ENCODE peak calls at places on chromosomes 4 and X, in five cellular contexts. N is H1, O is K562, H is GM12878, Y is HepG2. P is an unnamed sample.

GRCh38 chr4:120555058-120555457 is 367.5 kb downstream of the PRDM5 start:
- DNase-seq in N (no peak), Y (no peak), H (no peak), O (no peak), P (no peak)

GRCh38 chrX:27680726-27681125 is 90.6 kb downstream of the DCAF8L2 start:
- DNase-seq in H (no peak), N (no peak), Y (no peak), O (no peak), P (no peak)

GRCh38 chr4:110865611-110866254 is 242.9 kb upstream of the PITX2 start:
- DNase-seq in N (no peak), H (no peak), O (no peak), Y (no peak), P (no peak)

GRCh38 chrX:151983186-151983585 is 8.7 kb upstream of the GABRE start:
- DNase-seq in N (no peak), Y (no peak), H (no peak), O (no peak), P (no peak)

GRCh38 chr4:88014506-88014905 is 7.1 kb downstream of the PKD2 start:
- DNase-seq in N (no peak), Y (no peak), O (no peak), H (no peak), P (no peak)

GRCh38 chrX:68146054-68146453 is 287.2 kb downstream of the OPHN1 start:
- DNase-seq in N (no peak), Y (peak; percentile 39), H (no peak), O (no peak), P (peak; percentile 10)

GRCh38 chrX:2693123-2693438 is 2.0 kb downstream of the CD99 start:
- DNase-seq in N (no peak), Y (no peak), H (no peak), O (no peak), P (no peak)

GRCh38 chr4:170270628-170271027 is 180.9 kb upstream of the AADAT start:
- DNase-seq in N (no peak), H (no peak), Y (no peak), O (no peak), P (no peak)

GRCh38 chrX:148938348-148938747 is 437.9 kb downstream of the AFF2 start:
- DNase-seq in O (no peak), Y (no peak), N (no peak), H (no peak), P (no peak)

GRCh38 chr4:148445071-148445902 is 3.1 kb upstream of the NR3C2 start:
- DNase-seq in N (no peak), Y (no peak), O (peak; percentile 46), H (no peak), P (no peak)

GRCh38 chr4:188266386-188266785 is 127.1 kb downstream of the TRIML1 start:
- DNase-seq in Y (no peak), O (no peak), H (no peak), N (no peak), P (no peak)

GRCh38 chr4:13537011-13537831 is 7.1 kb downstream of the NKX3-2 start:
- DNase-seq in Y (no peak), N (no peak), O (no peak), H (no peak), P (no peak)

GRCh38 chrX:40908857-40909475 is 173.6 kb upstream of the MED14 start:
- DNase-seq in N (no peak), H (no peak), Y (no peak), O (no peak), P (peak; percentile 16)

GRCh38 chr4:75490155-75490554 is 24.0 kb downstream of the RCHY1 start:
- DNase-seq in H (no peak), Y (no peak), N (no peak), O (no peak), P (no peak)

GRCh38 chr4:8388471-8388870 is 52.1 kb downstream of the ACOX3 start:
- DNase-seq in H (no peak), N (no peak), O (no peak), Y (no peak), P (no peak)

GRCh38 chr4:61201562-61202099 is 1.5 kb downstream of the ADGRL3 start:
- DNase-seq in O (no peak), N (no peak), H (no peak), Y (no peak), P (no peak)

GRCh38 chr4:150136036-150136435 is 57.8 kb downstream of the DCLK2 start:
- DNase-seq in N (no peak), H (no peak), Y (no peak), O (no peak), P (no peak)

GRCh38 chr4:121358473-121358872 is 22.3 kb downstream of the QRFPR start:
- DNase-seq in Y (no peak), N (no peak), O (no peak), H (no peak), P (peak; percentile 7)

GRCh38 chrX:135596495-135596894 is 76.0 kb downstream of the INTS6L start:
- DNase-seq in N (peak; percentile 19), O (peak; percentile 55), Y (peak; percentile 2), H (no peak), P (peak; percentile 38)

GRCh38 chrX:53323196-53323595 is 41.8 kb upstream of the IQSEC2 start:
- DNase-seq in H (no peak), N (no peak), O (no peak), Y (no peak), P (no peak)

GRCh38 chrX:1809581-1809980 is 194.7 kb downstream of the ASMT start:
- DNase-seq in N (no peak), Y (no peak), O (no peak), H (no peak), P (no peak)

GRCh38 chr4:23614284-23614892 is 275.5 kb downstream of the PPARGC1A start:
- DNase-seq in H (no peak), O (no peak), N (peak; percentile 5), Y (peak; percentile 50), P (no peak)

GRCh38 chr4:164648151-164648848 is 105.6 kb upstream of the SMIM31 start:
- DNase-seq in N (no peak), Y (no peak), H (no peak), O (no peak), P (peak; percentile 2)
- TF ChIP-seq SRF in N (no peak), Y (no peak), H (no peak), O (no peak), P (no peak)

GRCh38 chr4:688695-689497 is at the start of gene SLC49A3:
- DNase-seq in Y (no peak), N (no peak), H (no peak), O (no peak), P (no peak)
- TF ChIP-seq POLR2AphosphoS5 in Y (no peak), N (no peak), H (no peak), O (no peak), P (no peak)

GRCh38 chr4:141406237-141406636 is 185.5 kb downstream of the ZNF330 start:
- DNase-seq in Y (no peak), H (no peak), O (no peak), N (no peak), P (no peak)
- H3K4me2 ChIP-seq in Y (no peak overlapping the region), H (no peak overlapping the region), O (no peak overlapping the region), N (no peak overlapping the region), P (no peak overlapping the region)

GRCh38 chr4:89439533-89439932 is 131.9 kb upstream of the GPRIN3 start:
- DNase-seq in N (no peak), Y (no peak), O (no peak), H (no peak), P (no peak)

GRCh38 chr4:89438102-89438831 is 130.7 kb upstream of the GPRIN3 start:
- DNase-seq in H (peak; percentile 9), O (peak; percentile 14), N (peak; percentile 31), Y (peak; percentile 23), P (peak; percentile 72)

DNA sequence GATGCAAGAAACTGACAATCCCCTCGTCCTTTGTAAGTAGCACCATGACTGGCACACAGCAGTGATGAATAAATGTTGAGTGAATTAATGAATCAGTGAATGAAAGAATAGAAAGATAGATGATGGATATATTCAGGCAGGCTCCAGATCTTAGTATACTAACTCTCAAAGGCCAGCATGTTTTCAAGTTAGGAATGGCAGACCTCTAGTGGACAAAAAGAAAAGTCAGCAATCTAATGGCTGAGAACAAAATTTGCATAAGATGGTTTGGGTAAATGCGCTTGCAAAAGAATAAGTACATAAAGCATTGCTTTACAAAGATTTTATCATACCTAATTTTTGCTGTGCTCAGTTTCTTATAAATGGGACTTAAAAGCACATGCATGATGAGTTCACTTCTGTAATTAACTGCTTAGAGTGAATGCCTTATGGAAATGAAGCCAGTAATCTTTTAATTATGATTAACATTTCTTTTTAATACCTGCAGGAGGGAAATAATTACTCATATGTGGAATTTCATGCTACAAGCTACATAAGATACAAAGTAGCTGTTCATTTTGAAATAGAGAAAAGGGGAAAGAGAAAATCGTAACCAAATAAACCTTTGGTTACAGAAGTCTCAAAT is 126.9 kb upstream of the GPRIN3 start:
- DNase-seq in H (no peak), N (no peak), O (no peak), Y (no peak), P (peak; percentile 18)
- TF ChIP-seq SRF in H (no peak), N (no peak), O (no peak), Y (no peak), P (no peak)

GRCh38 chr4:10079256-10079655 is 37.3 kb downstream of the WDR1 start:
- DNase-seq in Y (no peak), O (no peak), H (no peak), N (no peak), P (no peak)

GRCh38 chr4:10078481-10079233 is 37.9 kb downstream of the WDR1 start:
- DNase-seq in O (no peak), H (no peak), Y (no peak), N (no peak), P (no peak)

GRCh38 chr4:10082047-10082446 is 34.6 kb downstream of the WDR1 start:
- DNase-seq in O (no peak), N (no peak), Y (no peak), H (no peak), P (no peak)

GRCh38 chr4:10080874-10081606 is 35.6 kb downstream of the WDR1 start:
- DNase-seq in N (no peak), Y (no peak), H (no peak), O (no peak), P (no peak)

GRCh38 chr4:10079951-10080873 is 36.4 kb downstream of the WDR1 start:
- DNase-seq in H (no peak), O (no peak), Y (no peak), N (no peak), P (no peak)
- TF ChIP-seq POLR2AphosphoS5 in H (no peak), O (peak; percentile 11), Y (no peak), N (no peak), P (no peak)

DNA sequence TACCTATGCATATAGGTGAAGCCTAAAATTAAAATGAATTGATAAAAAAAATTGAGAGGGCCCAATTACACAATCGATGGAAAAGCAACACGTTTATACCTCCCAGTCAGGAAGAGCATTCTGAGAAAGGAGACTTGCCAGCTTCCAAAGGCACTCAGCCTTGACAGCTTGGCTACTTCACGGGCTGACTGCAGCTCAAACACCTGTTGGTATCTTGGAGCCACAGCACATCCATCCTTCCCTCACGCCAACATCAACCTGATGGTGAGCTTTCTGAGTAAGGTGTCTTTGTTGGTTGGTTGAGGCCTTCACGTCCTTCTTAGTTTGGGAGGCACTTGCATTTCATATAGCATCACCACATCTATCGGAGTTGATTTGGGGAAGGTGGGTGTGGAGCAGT is 598.9 kb upstream of the DIPK2B start:
- DNase-seq in Y (no peak), O (no peak), H (no peak), N (no peak), P (no peak)
- H3K4me2 ChIP-seq in Y (no peak overlapping the region), O (no peak overlapping the region), H (no peak overlapping the region), N (no peak overlapping the region), P (peak overlapping the region; percentile 32)

DNA sequence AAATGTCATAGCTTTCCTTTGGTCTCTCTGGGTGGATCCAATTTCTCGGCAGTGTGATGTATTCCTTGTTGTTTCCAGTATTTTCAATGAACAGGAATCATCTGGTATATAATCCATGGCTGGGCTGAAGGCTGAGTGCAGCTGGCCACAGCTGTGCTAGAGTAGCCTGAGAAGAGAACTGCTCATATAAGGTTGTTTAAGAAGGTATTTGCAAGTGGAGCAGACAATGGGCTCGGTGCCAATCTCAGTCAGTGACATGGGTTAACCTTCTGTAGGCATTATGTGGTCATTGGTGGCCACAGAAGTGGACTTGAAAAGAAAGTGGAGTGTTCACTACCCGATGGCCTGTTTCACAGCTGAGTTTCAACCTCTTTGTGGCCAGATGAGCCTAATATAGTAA is 390.4 kb downstream of the SPRY1 start:
- DNase-seq in Y (no peak), H (no peak), N (no peak), O (no peak), P (no peak)
- TF ChIP-seq SRF in Y (no peak), H (no peak), N (no peak), O (no peak), P (no peak)